ENCODE peak calls at places on chromosomes 5 and 9, in six cellular contexts. L is transverse colon, N is adrenal gland, Z is epithelial cell of esophagus, G is astrocyte, Q is AG04450. I is an unnamed sample.

GRCh38 chr5:50320131-50320749 is 120.8 kb downstream of the EMB start:
- DNase-seq in L (no peak), Q (no peak), N (no peak), G (no peak), Z (peak; percentile 35), I (no peak)

GRCh38 chr9:133558191-133559126 is 24.0 kb downstream of the ADAMTSL2 start:
- DNase-seq in Q (peak; percentile 51), Z (peak; percentile 45), L (no peak), N (no peak), G (peak; percentile 78), I (no peak)

GRCh38 chr5:180785794-180786221 is 16.8 kb downstream of the MGAT1 start:
- DNase-seq in Z (peak; percentile 71), Q (peak; percentile 60), G (peak; percentile 72), N (peak; percentile 64), L (no peak), I (peak; percentile 83)

GRCh38 chr9:95383198-95383673 is 65.7 kb upstream of the FANCC start:
- DNase-seq in N (no peak), Z (peak; percentile 4), Q (peak; percentile 43), G (peak; percentile 83), L (no peak), I (no peak)

GRCh38 chr5:154857091-154857533 is 1.3 kb upstream of the CNOT8 start:
- DNase-seq in G (no peak), Q (no peak), N (no peak), L (peak; percentile 81), Z (peak; percentile 16), I (peak; percentile 89)

GRCh38 chr5:154346427-154346826 is 99.4 kb upstream of the SAP30L start:
- DNase-seq in N (no peak), Q (no peak), Z (no peak), L (no peak), G (no peak), I (no peak)

GRCh38 chr9:79201641-79202040 is 370.1 kb upstream of the TLE4 start:
- DNase-seq in N (no peak), G (no peak), Q (no peak), Z (peak; percentile 10), L (no peak), I (no peak)

GRCh38 chr9:12666813-12667212 is 26.4 kb upstream of the TYRP1 start:
- DNase-seq in Q (no peak), Z (no peak), L (no peak), N (no peak), G (no peak), I (no peak)

GRCh38 chr5:36870399-36871040 is 6.0 kb upstream of the NIPBL start:
- DNase-seq in N (no peak), L (no peak), G (peak; percentile 44), Q (no peak), Z (peak; percentile 79), I (no peak)

GRCh38 chr5:42951847-42952411 is 88.2 kb downstream of the ANXA2R start:
- DNase-seq in N (peak; percentile 18), G (no peak), Q (no peak), L (peak; percentile 33), Z (no peak), I (no peak)

GRCh38 chr5:69238760-69239251 is 4.1 kb downstream of the CDK7 start:
- DNase-seq in N (no peak), Z (peak; percentile 86), L (no peak), Q (peak; percentile 73), G (peak; percentile 91), I (no peak)

GRCh38 chr9:15018238-15018637 is 108.0 kb upstream of the FREM1 start:
- DNase-seq in Q (no peak), Z (peak; percentile 52), L (no peak), N (no peak), G (no peak), I (no peak)

GRCh38 chr5:56827043-56827442 is 11.7 kb downstream of the MAP3K1 start:
- DNase-seq in Q (no peak), G (no peak), Z (peak; percentile 26), N (no peak), L (no peak), I (no peak)

GRCh38 chr5:54845567-54845941 is 139.8 kb downstream of the ESM1 start:
- DNase-seq in L (no peak), N (no peak), Z (peak; percentile 68), G (peak; percentile 56), Q (no peak), I (no peak)

GRCh38 chr5:172403191-172403794 is 51.0 kb downstream of the SH3PXD2B start:
- DNase-seq in G (peak; percentile 78), L (peak; percentile 63), Z (no peak), Q (no peak), N (peak; percentile 60), I (peak; percentile 85)

GRCh38 chr5:38598994-38599611 is 42.7 kb upstream of the LIFR start:
- DNase-seq in N (no peak), Q (peak; percentile 51), G (peak; percentile 84), Z (peak; percentile 80), L (no peak), I (no peak)

GRCh38 chr9:71004196-71004595 is 117.2 kb downstream of the TRPM3 start:
- DNase-seq in L (no peak), N (no peak), Z (no peak), G (peak; percentile 20), Q (no peak), I (no peak)

GRCh38 chr5:122498163-122498562 is 186.1 kb downstream of the SNCAIP start:
- DNase-seq in N (no peak), Q (no peak), L (no peak), G (no peak), Z (peak; percentile 20), I (no peak)

GRCh38 chr9:113675475-113675941 is 200.6 kb upstream of the ZNF618 start:
- DNase-seq in L (peak; percentile 34), Q (peak; percentile 91), Z (peak; percentile 61), G (peak; percentile 99), N (peak; percentile 91), I (peak; percentile 27)

GRCh38 chr5:33491941-33492340 is 51.2 kb downstream of the TARS1 start:
- DNase-seq in L (no peak), N (no peak), G (no peak), Z (no peak), Q (peak; percentile 4), I (no peak)

GRCh38 chr5:33488558-33489355 is 48.0 kb downstream of the TARS1 start:
- DNase-seq in Q (no peak), Z (no peak), L (no peak), N (no peak), G (no peak), I (no peak)

GRCh38 chr5:33489481-33490067 is 48.8 kb downstream of the TARS1 start:
- DNase-seq in L (no peak), N (no peak), Q (no peak), G (no peak), Z (no peak), I (no peak)

GRCh38 chr5:33487256-33487655 is 46.5 kb downstream of the TARS1 start:
- DNase-seq in G (no peak), N (no peak), Q (no peak), L (no peak), Z (no peak), I (no peak)

GRCh38 chr5:33490071-33490665 is 49.4 kb downstream of the TARS1 start:
- DNase-seq in Q (no peak), L (no peak), Z (no peak), N (no peak), G (no peak), I (no peak)
- TF ChIP-seq CTCF in Q (no peak), L (no peak), Z (no peak), N (no peak), G (no peak), I (no peak)

GRCh38 chr9:21559402-21560280 is 77.5 kb upstream of the IFNE start:
- DNase-seq in L (peak; percentile 23), Z (peak; percentile 84), G (peak; percentile 81), N (no peak), Q (no peak), I (peak; percentile 69)
- H3K4me3 ChIP-seq in L (peak overlapping the region; percentile 47), Z (peak overlapping the region; percentile 89), G (peak overlapping the region; percentile 96), N (no peak overlapping the region), Q (peak overlapping the region; percentile 75), I (peak overlapping the region; percentile 67)

DNA sequence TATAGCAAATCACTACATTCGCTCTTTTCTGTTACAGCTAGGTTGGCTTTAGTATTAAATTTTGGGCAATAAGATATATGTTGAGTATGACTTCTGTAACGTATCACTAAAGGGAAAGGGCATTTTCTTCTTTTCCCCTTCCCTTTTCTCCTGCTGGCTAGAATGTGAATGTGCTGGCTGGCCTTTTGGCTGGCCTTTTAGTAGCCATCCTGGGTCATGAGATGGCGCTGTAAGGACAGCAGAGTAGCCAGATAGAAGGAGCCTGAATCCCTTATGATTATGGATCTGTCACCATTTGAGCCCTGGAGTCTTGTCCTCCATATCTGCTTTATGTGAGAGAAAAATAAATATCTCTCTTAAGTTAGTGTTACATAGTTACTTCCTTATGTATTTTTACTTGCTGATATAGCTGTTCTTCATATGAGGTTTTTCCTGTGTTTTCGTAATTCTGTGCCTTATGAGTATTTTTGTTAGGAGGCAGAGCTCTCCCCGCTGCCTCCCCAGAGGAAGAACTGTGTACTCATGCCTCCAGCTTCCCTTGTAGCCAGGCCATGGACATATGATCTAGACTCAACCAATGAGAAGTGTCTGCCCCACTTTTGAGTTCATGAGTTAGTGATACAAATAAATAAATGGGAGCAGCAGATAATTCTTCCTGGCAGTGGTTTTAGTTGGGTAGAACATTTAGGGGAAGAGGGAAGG is 65.9 kb downstream of the NDUFAF2 start:
- DNase-seq in Q (no peak), N (no peak), L (no peak), Z (peak; percentile 14), G (no peak), I (no peak)
- TF ChIP-seq CTCF in Q (peak; percentile 39), N (no peak), L (no peak), Z (no peak), G (peak; percentile 22), I (no peak)

GRCh38 chr9:72790934-72791333 is 161.9 kb downstream of the ALDH1A1 start:
- DNase-seq in G (no peak), N (no peak), Z (no peak), L (no peak), Q (no peak), I (no peak)

GRCh38 chr9:72789915-72790314 is 162.9 kb downstream of the ALDH1A1 start:
- DNase-seq in G (no peak), Q (no peak), N (no peak), Z (no peak), L (no peak), I (no peak)

GRCh38 chr9:72786948-72787347 is 165.9 kb downstream of the ALDH1A1 start:
- DNase-seq in N (no peak), G (peak; percentile 50), Q (no peak), Z (no peak), L (no peak), I (no peak)

GRCh38 chr9:72791436-72791835 is 161.4 kb downstream of the ALDH1A1 start:
- DNase-seq in Q (no peak), G (no peak), N (no peak), Z (no peak), L (no peak), I (no peak)

DNA sequence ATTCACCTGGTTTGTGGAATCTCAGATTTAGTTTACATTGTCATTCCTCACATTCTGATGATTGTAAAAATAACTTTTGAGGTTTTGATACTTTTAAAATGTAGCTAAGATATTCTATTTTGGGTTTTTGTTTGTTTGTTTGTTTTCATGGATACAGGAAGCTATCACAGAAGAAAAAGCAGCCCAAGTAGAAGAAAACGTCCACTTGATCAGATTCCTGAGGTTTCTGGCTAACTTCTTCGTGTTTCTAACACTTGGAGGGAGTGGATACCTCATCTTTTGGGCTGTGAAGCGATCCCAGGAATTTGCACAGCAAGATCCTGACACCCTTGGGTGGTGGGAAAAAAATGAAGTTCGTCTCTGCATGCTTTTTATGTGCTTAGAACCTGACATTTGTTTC is 163.9 kb downstream of the ALDH1A1 start:
- DNase-seq in Q (no peak), N (no peak), Z (no peak), G (peak; percentile 52), L (no peak), I (no peak)
- H3K4me3 ChIP-seq in Q (no peak overlapping the region), N (no peak overlapping the region), Z (no peak overlapping the region), G (no peak overlapping the region), L (no peak overlapping the region), I (no peak overlapping the region)

I was measured in thyroid gland.